ENCODE peak calls at places on chromosomes 6 and 20, in six cellular contexts. One of them, this sample, is unnamed.

GRCh38 chr20:39213476-39214145 is 251.5 kb downstream of the DHX35 start:
- DNase-seq in stomach: no peak
- DNase-seq in astrocyte of the spinal cord: no peak
- DNase-seq in lung: no peak
- DNase-seq in kidney: no peak
- DNase-seq in psoas muscle: no peak
- DNase-seq in this sample: no peak

GRCh38 chr6:27280064-27280539 is 32.0 kb downstream of the POM121L2 start:
- DNase-seq in stomach: no peak
- DNase-seq in astrocyte of the spinal cord: peak
- DNase-seq in lung: no peak
- DNase-seq in kidney: no peak
- DNase-seq in psoas muscle: no peak
- DNase-seq in this sample: peak

GRCh38 chr6:169291639-169292339 is 38.1 kb upstream of the THBS2 start:
- DNase-seq in stomach: no peak
- DNase-seq in astrocyte of the spinal cord: no peak
- DNase-seq in lung: no peak
- DNase-seq in kidney: no peak
- DNase-seq in psoas muscle: no peak
- DNase-seq in this sample: no peak

GRCh38 chr6:132220800-132221199 is 180.5 kb downstream of the MOXD1 start:
- DNase-seq in stomach: no peak
- DNase-seq in astrocyte of the spinal cord: no peak
- DNase-seq in lung: no peak
- DNase-seq in kidney: no peak
- DNase-seq in psoas muscle: no peak
- DNase-seq in this sample: no peak

GRCh38 chr20:57398901-57399535 is 7.8 kb downstream of the RBM38 start:
- DNase-seq in stomach: no peak
- DNase-seq in astrocyte of the spinal cord: no peak
- DNase-seq in lung: no peak
- DNase-seq in kidney: peak
- DNase-seq in psoas muscle: peak
- DNase-seq in this sample: no peak

GRCh38 chr6:2209226-2209809 is 36.1 kb downstream of the GMDS start:
- DNase-seq in stomach: peak
- DNase-seq in astrocyte of the spinal cord: peak
- DNase-seq in lung: peak
- DNase-seq in kidney: no peak
- DNase-seq in psoas muscle: peak
- DNase-seq in this sample: peak

GRCh38 chr6:20312581-20312980 is 89.1 kb upstream of the E2F3 start:
- DNase-seq in stomach: no peak
- DNase-seq in astrocyte of the spinal cord: no peak
- DNase-seq in lung: no peak
- DNase-seq in kidney: no peak
- DNase-seq in psoas muscle: no peak
- DNase-seq in this sample: no peak

GRCh38 chr6:149026530-149026942 is 279.7 kb downstream of the UST start:
- DNase-seq in stomach: no peak
- DNase-seq in astrocyte of the spinal cord: peak
- DNase-seq in lung: no peak
- DNase-seq in kidney: no peak
- DNase-seq in psoas muscle: no peak
- DNase-seq in this sample: peak

GRCh38 chr20:19615629-19616028 is 142.4 kb upstream of the RIN2 start:
- DNase-seq in stomach: no peak
- DNase-seq in astrocyte of the spinal cord: no peak
- DNase-seq in lung: no peak
- DNase-seq in kidney: no peak
- DNase-seq in psoas muscle: no peak
- DNase-seq in this sample: no peak

GRCh38 chr6:116682334-116682712 is 1.3 kb downstream of the KPNA5 start:
- DNase-seq in stomach: no peak
- DNase-seq in astrocyte of the spinal cord: peak
- DNase-seq in lung: peak
- DNase-seq in kidney: no peak
- DNase-seq in psoas muscle: no peak
- DNase-seq in this sample: peak

GRCh38 chr6:101083533-101084172 is 202.5 kb upstream of the ASCC3 start:
- DNase-seq in stomach: no peak
- DNase-seq in astrocyte of the spinal cord: peak
- DNase-seq in lung: no peak
- DNase-seq in kidney: no peak
- DNase-seq in psoas muscle: no peak
- DNase-seq in this sample: peak

GRCh38 chr20:15185322-15185721 is 847.9 kb upstream of the FLRT3 start:
- DNase-seq in stomach: no peak
- DNase-seq in astrocyte of the spinal cord: no peak
- DNase-seq in lung: no peak
- DNase-seq in kidney: no peak
- DNase-seq in psoas muscle: no peak
- DNase-seq in this sample: peak

GRCh38 chr6:107712523-107713213 is 111.4 kb downstream of the SCML4 start:
- DNase-seq in stomach: no peak
- DNase-seq in astrocyte of the spinal cord: peak
- DNase-seq in lung: no peak
- DNase-seq in kidney: no peak
- DNase-seq in psoas muscle: no peak
- DNase-seq in this sample: peak

GRCh38 chr6:158020272-158020711 is 38.6 kb downstream of the SYNJ2 start:
- DNase-seq in stomach: no peak
- DNase-seq in astrocyte of the spinal cord: no peak
- DNase-seq in lung: no peak
- DNase-seq in kidney: no peak
- DNase-seq in psoas muscle: no peak
- DNase-seq in this sample: peak

GRCh38 chr6:129164032-129164431 is 281.1 kb downstream of the LAMA2 start:
- DNase-seq in stomach: no peak
- DNase-seq in astrocyte of the spinal cord: no peak
- DNase-seq in lung: no peak
- DNase-seq in kidney: no peak
- DNase-seq in psoas muscle: no peak
- DNase-seq in this sample: no peak

GRCh38 chr6:868212-868611 is 175.3 kb upstream of the EXOC2 start:
- DNase-seq in stomach: no peak
- DNase-seq in astrocyte of the spinal cord: no peak
- DNase-seq in lung: no peak
- DNase-seq in kidney: no peak
- DNase-seq in psoas muscle: no peak
- DNase-seq in this sample: no peak

GRCh38 chr6:14857501-14857900 is 388.4 kb upstream of the JARID2 start:
- DNase-seq in stomach: peak
- DNase-seq in astrocyte of the spinal cord: no peak
- DNase-seq in lung: no peak
- DNase-seq in kidney: peak
- DNase-seq in psoas muscle: peak
- DNase-seq in this sample: no peak

GRCh38 chr20:38115205-38115604 is 49.9 kb downstream of the TGM2 start:
- DNase-seq in stomach: no peak
- DNase-seq in astrocyte of the spinal cord: no peak
- DNase-seq in lung: no peak
- DNase-seq in kidney: no peak
- DNase-seq in psoas muscle: no peak
- DNase-seq in this sample: no peak

GRCh38 chr6:43725643-43726580 is 38.3 kb upstream of the MRPS18A start:
- DNase-seq in stomach: no peak
- DNase-seq in astrocyte of the spinal cord: no peak
- DNase-seq in lung: no peak
- DNase-seq in kidney: no peak
- DNase-seq in psoas muscle: no peak
- DNase-seq in this sample: no peak

GRCh38 chr6:41239467-41240159 is 11.5 kb downstream of the TREML4 start:
- DNase-seq in stomach: no peak
- DNase-seq in astrocyte of the spinal cord: no peak
- DNase-seq in lung: no peak
- DNase-seq in kidney: peak
- DNase-seq in psoas muscle: no peak
- DNase-seq in this sample: no peak

GRCh38 chr20:50379049-50379990 is 130.9 kb upstream of the PTPN1 start:
- DNase-seq in stomach: peak
- DNase-seq in astrocyte of the spinal cord: no peak
- DNase-seq in lung: peak
- DNase-seq in kidney: peak
- DNase-seq in psoas muscle: peak
- DNase-seq in this sample: peak

GRCh38 chr6:84046755-84047154 is 13.2 kb downstream of the MRAP2 start:
- DNase-seq in stomach: no peak
- DNase-seq in astrocyte of the spinal cord: no peak
- DNase-seq in lung: no peak
- DNase-seq in kidney: no peak
- DNase-seq in psoas muscle: no peak
- DNase-seq in this sample: no peak

GRCh38 chr6:36769676-36770499 is 69.4 kb downstream of the CPNE5 start:
- DNase-seq in stomach: peak
- DNase-seq in astrocyte of the spinal cord: peak
- DNase-seq in lung: peak
- DNase-seq in kidney: no peak
- DNase-seq in psoas muscle: peak
- DNase-seq in this sample: peak

GRCh38 chr6:150001295-150001990 is 23.9 kb downstream of the RAET1L start:
- DNase-seq in stomach: no peak
- DNase-seq in astrocyte of the spinal cord: no peak
- DNase-seq in lung: no peak
- DNase-seq in kidney: no peak
- DNase-seq in psoas muscle: no peak
- DNase-seq in this sample: no peak

DNA sequence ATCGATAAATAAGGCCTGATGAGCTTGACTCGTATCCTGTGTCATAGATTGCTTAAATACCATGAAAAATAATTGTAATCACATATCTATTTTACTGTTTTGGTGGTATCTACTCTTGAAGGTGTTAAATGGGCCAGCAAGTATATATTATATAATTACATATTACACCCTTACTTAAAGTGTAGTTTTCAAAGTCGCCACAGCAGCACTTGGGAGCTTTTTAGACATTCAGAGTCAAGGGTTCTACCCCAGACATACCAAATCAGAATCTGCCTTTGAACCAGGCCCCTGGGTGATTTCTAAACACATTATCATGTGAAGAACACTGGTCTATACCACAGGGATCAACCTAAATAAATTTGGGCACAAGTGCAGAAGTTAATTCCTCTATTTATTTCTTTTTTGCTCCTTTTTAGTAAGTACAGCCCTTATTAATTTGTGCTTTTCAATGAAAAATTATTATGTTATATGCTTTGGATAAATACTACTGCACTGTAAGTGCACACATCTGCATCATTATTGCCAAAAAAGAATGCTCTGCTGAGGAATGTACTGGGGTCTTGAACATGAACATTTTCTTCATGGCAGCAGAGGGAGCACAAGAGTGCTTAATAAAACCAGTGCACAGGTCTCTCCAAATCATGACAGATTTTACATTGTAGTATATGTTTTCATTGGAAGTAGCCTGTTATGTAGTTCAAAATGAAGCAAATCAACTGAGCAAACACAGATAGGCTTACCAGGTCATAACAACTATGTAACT is 3.1 kb upstream of the ATXN1 start:
- DNase-seq in stomach: no peak
- DNase-seq in astrocyte of the spinal cord: peak
- DNase-seq in lung: no peak
- DNase-seq in kidney: no peak
- DNase-seq in psoas muscle: no peak
- DNase-seq in this sample: peak
- TF ChIP-seq CTCF in stomach: peak
- TF ChIP-seq CTCF in astrocyte of the spinal cord: peak
- TF ChIP-seq CTCF in lung: no peak
- TF ChIP-seq CTCF in kidney: peak
- TF ChIP-seq CTCF in psoas muscle: peak
- TF ChIP-seq CTCF in this sample: peak

GRCh38 chr20:53737404-53738038 is 143.9 kb upstream of the ZNF217 start:
- DNase-seq in stomach: no peak
- DNase-seq in astrocyte of the spinal cord: no peak
- DNase-seq in lung: no peak
- DNase-seq in kidney: no peak
- DNase-seq in psoas muscle: no peak
- DNase-seq in this sample: no peak

GRCh38 chr20:53735536-53736050 is 142.0 kb upstream of the ZNF217 start:
- DNase-seq in stomach: no peak
- DNase-seq in astrocyte of the spinal cord: peak
- DNase-seq in lung: no peak
- DNase-seq in kidney: no peak
- DNase-seq in psoas muscle: no peak
- DNase-seq in this sample: peak

GRCh38 chr20:53736122-53736756 is 142.6 kb upstream of the ZNF217 start:
- DNase-seq in stomach: no peak
- DNase-seq in astrocyte of the spinal cord: no peak
- DNase-seq in lung: no peak
- DNase-seq in kidney: no peak
- DNase-seq in psoas muscle: no peak
- DNase-seq in this sample: peak

GRCh38 chr20:53738039-53738944 is 144.7 kb upstream of the ZNF217 start:
- DNase-seq in stomach: peak
- DNase-seq in astrocyte of the spinal cord: peak
- DNase-seq in lung: peak
- DNase-seq in kidney: peak
- DNase-seq in psoas muscle: peak
- DNase-seq in this sample: peak

DNA sequence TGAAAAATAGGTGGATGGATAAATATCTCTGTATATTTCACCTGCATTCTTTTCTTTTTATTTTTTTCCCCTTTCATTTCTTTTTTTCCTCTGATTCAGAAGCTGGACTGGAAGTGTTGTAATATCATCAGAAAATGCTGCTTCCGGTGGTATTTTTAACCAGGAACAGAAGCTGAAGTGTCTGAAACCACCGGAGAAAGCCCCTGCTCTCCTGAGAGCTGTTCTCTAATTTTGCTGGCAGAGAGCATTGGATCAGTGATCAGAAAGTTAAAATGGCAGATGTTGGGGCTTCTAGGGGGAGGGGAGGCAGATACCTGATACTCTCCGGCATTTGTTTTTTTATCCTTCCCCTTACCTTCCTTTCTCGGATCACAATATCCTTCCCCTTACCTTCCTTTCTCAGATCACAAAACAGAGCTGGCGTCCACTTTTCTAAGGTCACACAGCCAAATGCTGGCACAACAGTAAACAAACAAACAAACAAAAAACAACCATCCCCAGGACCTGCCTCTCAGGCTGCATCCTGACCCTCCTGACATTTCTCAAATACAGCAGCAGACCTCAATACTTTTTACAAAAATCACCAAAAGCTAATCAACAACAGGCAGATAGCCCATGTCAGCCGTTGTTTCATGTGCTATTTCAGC is 143.2 kb upstream of the ZNF217 start:
- DNase-seq in stomach: no peak
- DNase-seq in astrocyte of the spinal cord: no peak
- DNase-seq in lung: no peak
- DNase-seq in kidney: no peak
- DNase-seq in psoas muscle: no peak
- DNase-seq in this sample: peak
- H3K4me3 ChIP-seq in stomach: no peak
- H3K4me3 ChIP-seq in astrocyte of the spinal cord: no peak
- H3K4me3 ChIP-seq in lung: no peak
- H3K4me3 ChIP-seq in kidney: no peak
- H3K4me3 ChIP-seq in psoas muscle: peak
- H3K4me3 ChIP-seq in this sample: no peak

GRCh38 chr20:54219751-54220426 is 12.0 kb downstream of the PFDN4 start:
- DNase-seq in stomach: no peak
- DNase-seq in astrocyte of the spinal cord: peak
- DNase-seq in lung: no peak
- DNase-seq in kidney: no peak
- DNase-seq in psoas muscle: no peak
- DNase-seq in this sample: peak
- TF ChIP-seq CTCF in stomach: peak
- TF ChIP-seq CTCF in astrocyte of the spinal cord: peak
- TF ChIP-seq CTCF in lung: no peak
- TF ChIP-seq CTCF in kidney: peak
- TF ChIP-seq CTCF in psoas muscle: peak
- TF ChIP-seq CTCF in this sample: peak

GRCh38 chr20:24650091-24650490 is 180.7 kb downstream of the SYNDIG1 start:
- DNase-seq in stomach: no peak
- DNase-seq in astrocyte of the spinal cord: peak
- DNase-seq in lung: no peak
- DNase-seq in kidney: no peak
- DNase-seq in psoas muscle: no peak
- DNase-seq in this sample: no peak
- H3K4me3 ChIP-seq in stomach: no peak
- H3K4me3 ChIP-seq in astrocyte of the spinal cord: no peak
- H3K4me3 ChIP-seq in lung: no peak
- H3K4me3 ChIP-seq in kidney: no peak
- H3K4me3 ChIP-seq in psoas muscle: no peak
- H3K4me3 ChIP-seq in this sample: no peak